ENCODE peak calls at places on chromosome X, in five cellular contexts. I is H9, T is IMR-90, X is neuronal stem cell, A is mesendoderm. V is an unnamed sample.

GRCh38 chrX:119638725-119639471 is 32.7 kb upstream of the NKRF start:
- DNase-seq in I (no peak), T (peak; percentile 6), X (no peak), A (no peak), V (no peak)

GRCh38 chrX:13376857-13377441 is 57.1 kb upstream of the ATXN3L start:
- DNase-seq in I (no peak), T (peak; percentile 95), X (no peak), A (no peak), V (no peak)

GRCh38 chrX:35439042-35439639 is 359.0 kb upstream of the MAGEB16 start:
- DNase-seq in I (no peak), T (no peak), X (no peak), A (no peak), V (no peak)

GRCh38 chrX:21843179-21843578 is 3.8 kb downstream of the MBTPS2 start:
- DNase-seq in I (no peak), T (peak; percentile 1), X (no peak), A (no peak), V (no peak)

GRCh38 chrX:118730500-118731247 is 3.3 kb downstream of the IL13RA1 start:
- DNase-seq in I (no peak), T (peak; percentile 85), X (no peak), A (peak; percentile 8), V (no peak)

GRCh38 chrX:123740006-123740405 is 7.2 kb upstream of the THOC2 start:
- DNase-seq in I (no peak), T (no peak), X (no peak), A (peak; percentile 8), V (no peak)

GRCh38 chrX:120358687-120359086 is 3.2 kb upstream of the ATP1B4 start:
- DNase-seq in I (no peak), T (no peak), X (no peak), A (no peak), V (no peak)

GRCh38 chrX:8748855-8749254 is 16.9 kb upstream of the ANOS1 start:
- DNase-seq in I (no peak), T (peak; percentile 43), X (no peak), A (peak; percentile 41), V (no peak)

GRCh38 chrX:10929747-10930146 is 181.4 kb upstream of the HCCS start:
- DNase-seq in I (no peak), T (peak; percentile 19), X (no peak), A (no peak), V (no peak)

GRCh38 chrX:6041630-6042029 is 187.0 kb downstream of the NLGN4X start:
- DNase-seq in I (no peak), T (no peak), X (no peak), A (no peak), V (no peak)

GRCh38 chrX:12999422-12999821 is 24.5 kb downstream of the TMSB4X start:
- DNase-seq in I (no peak), T (peak; percentile 32), X (no peak), A (no peak), V (no peak)

GRCh38 chrX:118945921-118946320 is 28.5 kb upstream of the LONRF3 start:
- DNase-seq in I (no peak), T (no peak), X (no peak), A (no peak), V (no peak)

GRCh38 chrX:8846271-8846670 is 45.1 kb upstream of the FAM9A start:
- DNase-seq in I (no peak), T (no peak), X (no peak), A (no peak), V (no peak)

DNA sequence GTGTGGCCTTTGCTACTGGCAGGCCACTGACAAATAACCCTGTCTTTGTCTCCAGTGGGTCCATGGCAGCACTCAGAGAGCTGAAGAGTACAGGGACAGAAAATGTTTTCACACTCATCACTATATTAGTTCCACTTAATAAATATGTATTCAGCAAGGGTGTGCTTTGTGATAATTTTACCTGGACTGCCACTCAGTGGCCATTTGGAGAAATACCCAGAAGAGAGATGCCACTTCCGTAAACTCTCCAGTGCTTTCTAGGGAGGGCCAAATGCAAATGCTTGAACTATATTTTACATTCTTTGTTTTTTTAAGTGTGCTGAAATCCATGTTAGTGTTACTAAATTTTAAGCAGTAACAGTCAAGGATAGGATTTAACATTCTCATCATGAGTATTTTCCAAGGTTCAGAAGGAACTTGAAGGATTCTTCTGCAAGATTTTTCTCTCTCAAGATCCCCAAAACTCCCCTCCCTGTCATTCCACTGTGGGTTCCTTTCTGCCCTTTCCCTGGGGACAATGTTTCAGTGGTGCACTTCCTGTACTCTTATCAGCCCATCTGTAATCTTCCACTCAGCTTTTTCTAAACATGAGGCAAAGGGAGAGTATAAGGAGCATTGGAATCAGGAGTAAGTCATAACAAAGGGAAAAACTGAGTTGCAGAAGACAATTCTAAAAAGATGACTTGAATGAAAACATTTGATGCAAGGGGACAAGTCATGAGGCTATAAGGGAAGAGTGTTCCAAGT is 46.0 kb downstream of the TFDP3 start:
- DNase-seq in I (no peak), T (no peak), X (peak; percentile 3), A (peak; percentile 17), V (no peak)
- H4K8ac ChIP-seq in I (no peak overlapping the region), T (no peak overlapping the region), X (no peak overlapping the region), A (no peak overlapping the region), V (no peak overlapping the region)

DNA sequence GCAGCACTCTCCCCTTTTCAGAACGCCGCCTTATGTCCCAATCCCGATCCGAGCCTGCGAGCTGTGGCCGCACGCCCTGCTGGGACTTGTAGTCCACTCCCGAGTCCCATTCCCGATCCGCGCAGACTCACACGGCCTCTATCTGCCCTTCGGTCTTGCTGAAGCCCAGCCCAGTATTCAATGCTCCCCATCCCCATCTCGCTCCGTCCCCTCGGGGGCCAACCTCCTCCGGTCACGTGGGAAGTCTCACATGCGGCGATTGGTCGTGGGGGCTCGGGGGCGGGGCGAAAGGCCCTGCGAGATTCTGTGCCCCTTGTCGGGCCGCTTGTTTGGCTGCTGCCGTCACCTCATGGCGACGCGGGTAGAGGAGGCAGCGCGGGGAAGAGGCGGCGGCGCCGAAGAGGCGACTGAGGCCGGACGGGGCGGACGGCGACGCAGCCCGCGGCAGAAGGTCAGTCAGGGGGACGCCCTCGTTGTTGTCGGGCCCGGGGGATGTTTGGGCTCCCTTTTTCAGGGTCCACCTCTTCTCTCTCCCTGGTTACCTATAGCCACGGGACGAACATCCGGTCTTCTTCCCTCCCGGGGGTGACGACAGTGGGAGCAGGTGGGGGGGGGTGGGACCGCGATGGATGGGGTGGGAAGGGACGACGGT is at the start of gene TXLNG:
- DNase-seq in I (peak; percentile 100), T (peak; percentile 100), X (peak; percentile 94), A (peak; percentile 99), V (peak; percentile 86)
- H4K8ac ChIP-seq in I (no peak within 1 kb of the TSS), T (peak within 1 kb of the TSS; percentile 2), X (no peak within 1 kb of the TSS), A (no peak within 1 kb of the TSS), V (no peak within 1 kb of the TSS)

GRCh38 chrX:152061083-152061482 is 77.3 kb downstream of the MAGEA10 start:
- DNase-seq in I (no peak), T (no peak), X (no peak), A (no peak), V (no peak)
- H4K8ac ChIP-seq in I (no peak overlapping the region), T (no peak overlapping the region), X (no peak overlapping the region), A (no peak overlapping the region), V (no peak overlapping the region)

GRCh38 chrX:70433848-70434351 is 10.7 kb upstream of the DLG3 start:
- DNase-seq in I (peak; percentile 84), T (peak; percentile 31), X (peak; percentile 57), A (peak; percentile 78), V (peak; percentile 36)
- H4K8ac ChIP-seq in I (no peak overlapping the region), T (peak overlapping the region; percentile 64), X (no peak overlapping the region), A (no peak overlapping the region), V (no peak overlapping the region)

GRCh38 chrX:154505726-154506125 is 10.3 kb downstream of the FAM3A start:
- DNase-seq in I (no peak), T (peak; percentile 62), X (no peak), A (no peak), V (no peak)
- H4K8ac ChIP-seq in I (no peak overlapping the region), T (no peak overlapping the region), X (no peak overlapping the region), A (no peak overlapping the region), V (no peak overlapping the region)

GRCh38 chrX:147533426-147533825 is 378.3 kb upstream of the FMR1 start:
- DNase-seq in I (no peak), T (no peak), X (no peak), A (no peak), V (no peak)

DNA sequence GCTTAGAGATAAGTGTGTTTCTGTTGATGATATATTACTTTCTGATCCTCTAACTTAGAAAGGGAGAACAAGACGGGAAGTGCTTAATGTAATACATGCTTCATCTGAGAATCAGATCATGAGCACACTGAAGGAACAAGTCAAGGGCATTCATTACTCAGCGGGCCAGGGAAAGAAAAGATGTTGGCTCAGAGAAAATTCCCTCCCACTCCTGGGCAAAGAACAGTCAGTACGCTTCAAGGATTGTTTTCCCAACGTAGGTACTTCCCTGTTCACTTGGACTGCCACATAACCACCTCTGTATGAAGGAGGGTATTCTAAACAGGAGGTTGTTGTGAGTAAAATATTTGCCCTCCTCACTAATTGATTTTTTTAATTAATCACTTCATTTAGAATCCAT is 374.5 kb upstream of the FMR1 start:
- DNase-seq in I (no peak), T (no peak), X (no peak), A (no peak), V (no peak)
- H4K8ac ChIP-seq in I (no peak overlapping the region), T (no peak overlapping the region), X (no peak overlapping the region), A (no peak overlapping the region), V (no peak overlapping the region)